ENCODE peak calls at places on chromosomes 6 and 20, in seven cellular contexts. A is mucosa of descending colon; E is adrenal gland; R is CD8-positive, alpha-beta T cell; I is BE2C; N is ovary; X is IMR-90. M is an unnamed sample.

GRCh38 chr20:42565106-42565990 is 624.4 kb downstream of the PTPRT start:
- DNase-seq in I (no peak), E (no peak), A (no peak), N (no peak), X (no peak), R (no peak), M (no peak)

GRCh38 chr6:119379809-119380208 is 30.2 kb upstream of the MAN1A1 start:
- DNase-seq in N (no peak), E (no peak), X (no peak), I (no peak), R (no peak), A (peak; percentile 3), M (no peak)

GRCh38 chr6:5078121-5078695 is 6.9 kb upstream of the PPP1R3G start:
- DNase-seq in A (no peak), I (no peak), N (no peak), E (no peak), X (no peak), R (no peak), M (no peak)

GRCh38 chr6:134161036-134161435 is 108.6 kb upstream of the SLC2A12 start:
- DNase-seq in I (no peak), X (peak; percentile 45), R (no peak), N (no peak), E (no peak), A (no peak), M (no peak)

GRCh38 chr6:130500693-130501092 is 134.9 kb downstream of the TMEM200A start:
- DNase-seq in X (peak; percentile 77), N (no peak), I (no peak), A (no peak), R (no peak), E (no peak), M (no peak)

GRCh38 chr6:112269979-112270378 is 15.6 kb upstream of the LAMA4 start:
- DNase-seq in A (no peak), E (no peak), N (no peak), I (no peak), X (no peak), R (no peak), M (no peak)

GRCh38 chr6:36865835-36866234 is 8.8 kb downstream of the PPIL1 start:
- DNase-seq in N (no peak), I (no peak), E (no peak), A (no peak), X (no peak), R (no peak), M (no peak)

GRCh38 chr6:153108320-153108719 is 22.8 kb downstream of the RGS17 start:
- DNase-seq in N (no peak), E (no peak), A (peak; percentile 41), X (no peak), R (no peak), I (no peak), M (no peak)

GRCh38 chr6:129598244-129599187 is 111.5 kb downstream of the ARHGAP18 start:
- DNase-seq in I (no peak), N (no peak), R (no peak), X (peak; percentile 84), A (peak; percentile 42), E (no peak), M (no peak)

GRCh38 chr20:21514553-21515251 is 838 bp upstream of the NKX2-2 start:
- DNase-seq in A (no peak), N (no peak), I (no peak), E (no peak), X (no peak), R (no peak), M (no peak)

GRCh38 chr6:17865798-17866725 is 121.4 kb downstream of the KIF13A start:
- DNase-seq in R (no peak), X (peak; percentile 95), N (peak; percentile 40), A (peak; percentile 24), I (no peak), E (peak; percentile 87), M (no peak)

GRCh38 chr6:17866876-17867444 is 120.5 kb downstream of the KIF13A start:
- DNase-seq in A (no peak), X (no peak), E (no peak), N (no peak), I (no peak), R (no peak), M (no peak)

GRCh38 chr6:17863971-17864754 is 123.3 kb downstream of the KIF13A start:
- DNase-seq in R (no peak), X (peak; percentile 82), I (no peak), A (peak; percentile 54), E (no peak), N (no peak), M (no peak)

GRCh38 chr6:17867880-17868279 is 119.6 kb downstream of the KIF13A start:
- DNase-seq in X (peak; percentile 81), I (no peak), N (no peak), A (no peak), E (no peak), R (no peak), M (no peak)

DNA sequence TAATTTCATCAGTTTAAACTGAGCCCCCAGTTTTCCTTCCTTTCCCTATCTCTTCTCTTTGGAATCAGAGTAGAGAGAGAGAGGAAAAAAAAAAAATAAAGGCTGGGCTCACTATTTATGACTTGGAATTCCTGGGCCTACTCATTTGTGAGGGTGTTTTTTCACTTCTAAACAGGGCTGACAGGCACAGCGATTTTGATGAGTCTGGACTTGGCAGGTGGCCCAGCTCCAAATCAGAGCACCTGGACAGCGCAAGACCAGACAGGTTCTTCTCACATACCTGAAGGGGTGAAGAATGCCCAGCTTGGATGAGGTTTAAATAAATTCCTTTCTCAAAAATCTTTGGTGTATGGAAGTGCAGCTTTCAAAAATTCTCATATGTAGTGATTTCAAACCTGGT is 122.2 kb downstream of the KIF13A start:
- DNase-seq in N (peak; percentile 21), X (peak; percentile 39), R (no peak), I (no peak), E (peak; percentile 29), A (peak; percentile 43), M (no peak)
- H3K4me1 ChIP-seq in N (peaks cover 12% of the 10 kb centered on the region), X (peaks cover 20% of the 10 kb centered on the region), R (no peaks in the 10 kb centered on the region), I (no peaks in the 10 kb centered on the region), E (peaks cover 66% of the 10 kb centered on the region), A (peaks cover 24% of the 10 kb centered on the region), M (peaks cover 7% of the 10 kb centered on the region)

DNA sequence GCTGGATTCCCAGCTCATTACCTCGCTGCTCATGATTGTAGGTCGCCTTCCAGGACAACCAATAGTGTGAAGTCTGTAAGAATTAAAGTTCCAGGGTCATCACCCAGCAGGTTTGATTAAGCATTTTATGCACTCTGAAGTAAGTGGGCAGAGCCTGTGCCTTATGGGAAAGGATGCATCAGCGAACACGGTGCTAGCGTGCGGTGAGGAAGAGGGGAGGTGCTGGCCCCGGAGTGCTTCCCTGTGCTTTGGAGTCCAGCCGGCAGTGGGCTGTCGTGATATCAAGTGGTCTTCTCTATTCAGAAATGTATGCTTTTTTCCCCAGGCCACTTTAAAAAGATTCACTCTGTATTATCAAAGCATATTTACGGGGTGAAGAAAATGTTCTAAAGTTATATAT is 16.0 kb downstream of the DUSP22 start:
- DNase-seq in R (no peak), A (no peak), E (no peak), X (no peak), I (no peak), N (no peak), M (peak; percentile 65)
- H3K4me1 ChIP-seq in R (peaks cover 11% of the 10 kb centered on the region), A (no peaks in the 10 kb centered on the region), E (peaks cover 7% of the 10 kb centered on the region), X (no peaks in the 10 kb centered on the region), I (no peaks in the 10 kb centered on the region), N (no peaks in the 10 kb centered on the region), M (peaks cover 10% of the 10 kb centered on the region)

GRCh38 chr6:137510923-137511322 is 16.7 kb upstream of the OLIG3 start:
- DNase-seq in R (no peak), E (no peak), I (no peak), X (no peak), A (no peak), N (no peak), M (no peak)
- H3K4me1 ChIP-seq in R (no peaks in the 10 kb centered on the region), E (no peaks in the 10 kb centered on the region), I (no peaks in the 10 kb centered on the region), X (no peaks in the 10 kb centered on the region), A (no peaks in the 10 kb centered on the region), N (no peaks in the 10 kb centered on the region), M (no peaks in the 10 kb centered on the region)

GRCh38 chr20:3727333-3728035 is 5.0 kb upstream of the HSPA12B start:
- DNase-seq in A (no peak), I (no peak), X (peak; percentile 15), N (peak; percentile 51), E (no peak), R (no peak), M (peak; percentile 36)

GRCh38 chr20:3729811-3730550 is 2.5 kb upstream of the HSPA12B start:
- DNase-seq in R (no peak), N (no peak), X (no peak), I (no peak), A (no peak), E (no peak), M (peak; percentile 56)

GRCh38 chr20:3728354-3728753 is 4.1 kb upstream of the HSPA12B start:
- DNase-seq in X (no peak), I (no peak), E (no peak), N (no peak), R (no peak), A (no peak), M (peak; percentile 17)

GRCh38 chr20:3729378-3729777 is 3.1 kb upstream of the HSPA12B start:
- DNase-seq in X (no peak), R (no peak), I (no peak), A (no peak), N (no peak), E (no peak), M (peak; percentile 46)

GRCh38 chr20:3728876-3729275 is 3.6 kb upstream of the HSPA12B start:
- DNase-seq in R (no peak), X (no peak), I (no peak), N (no peak), E (no peak), A (no peak), M (peak; percentile 40)
- H3K4me1 ChIP-seq in R (no peaks in the 10 kb centered on the region), X (no peaks in the 10 kb centered on the region), I (no peaks in the 10 kb centered on the region), N (peaks cover 5% of the 10 kb centered on the region), E (no peaks in the 10 kb centered on the region), A (peaks cover under 1% of the 10 kb centered on the region), M (peaks cover 6% of the 10 kb centered on the region)

GRCh38 chr6:10406556-10406955 is 8.3 kb downstream of the TFAP2A start:
- DNase-seq in I (no peak), N (no peak), R (no peak), A (no peak), X (no peak), E (no peak), M (no peak)
- H3K4me1 ChIP-seq in I (no peaks in the 10 kb centered on the region), N (peaks cover 10% of the 10 kb centered on the region), R (peaks cover 20% of the 10 kb centered on the region), A (no peaks in the 10 kb centered on the region), X (peaks cover 2% of the 10 kb centered on the region), E (peaks cover 22% of the 10 kb centered on the region), M (peaks cover 4% of the 10 kb centered on the region)

GRCh38 chr20:31715766-31716165 is 6.9 kb downstream of the BCL2L1 start:
- DNase-seq in X (no peak), A (no peak), E (no peak), R (no peak), I (no peak), N (no peak), M (no peak)

GRCh38 chr20:31717478-31717946 is 5.2 kb downstream of the BCL2L1 start:
- DNase-seq in N (no peak), R (no peak), E (no peak), A (no peak), I (no peak), X (no peak), M (no peak)

GRCh38 chr20:31716351-31716750 is 6.3 kb downstream of the BCL2L1 start:
- DNase-seq in I (no peak), X (no peak), N (no peak), E (no peak), A (no peak), R (no peak), M (no peak)

GRCh38 chr20:31718952-31719643 is 3.6 kb downstream of the BCL2L1 start:
- DNase-seq in R (no peak), N (no peak), I (no peak), X (no peak), E (no peak), A (no peak), M (no peak)

GRCh38 chr20:31716818-31717477 is 5.7 kb downstream of the BCL2L1 start:
- DNase-seq in R (no peak), E (no peak), A (no peak), X (no peak), I (no peak), N (no peak), M (no peak)
- H3K4me1 ChIP-seq in R (peaks cover 68% of the 10 kb centered on the region), E (peaks cover 96% of the 10 kb centered on the region), A (peaks cover 64% of the 10 kb centered on the region), X (peaks cover 41% of the 10 kb centered on the region), I (peaks cover 3% of the 10 kb centered on the region), N (peaks cover 33% of the 10 kb centered on the region), M (peaks cover 85% of the 10 kb centered on the region)